ENCODE peak calls at places on chromosomes 2 and 18, in six cellular contexts. E, R, Y, Q, O and I are unnamed samples. For H3K27me3, the result is how much of the 10 kb centered on the place peaks cover.

GRCh38 chr18:77131100-77131651 is 1.4 kb downstream of the MBP start:
- DNase-seq in E (peak), R (peak), Y (peak), Q (no peak), O (no peak), I (no peak)

GRCh38 chr2:198114064-198114463 is 309.7 kb downstream of the PLCL1 start:
- DNase-seq in E (no peak), R (peak), Y (no peak), Q (no peak), O (no peak), I (no peak)

GRCh38 chr18:22711381-22711717 is 221.8 kb upstream of the RBBP8 start:
- DNase-seq in E (no peak), R (no peak), Y (no peak), Q (no peak), O (no peak), I (peak)

GRCh38 chr2:2775018-2775417 is 443.9 kb upstream of the MYT1L start:
- DNase-seq in E (no peak), R (no peak), Y (no peak), Q (no peak), O (no peak), I (no peak)

GRCh38 chr2:187299122-187299906 is 148.7 kb downstream of the CALCRL start:
- DNase-seq in E (no peak), R (no peak), Y (no peak), Q (no peak), O (no peak), I (no peak)

GRCh38 chr2:144950874-144951560 is 431.1 kb upstream of the ZEB2 start:
- DNase-seq in E (no peak), R (no peak), Y (no peak), Q (no peak), O (no peak), I (peak)

GRCh38 chr2:1911811-1912210 is 167.5 kb upstream of the PXDN start:
- DNase-seq in E (no peak), R (no peak), Y (no peak), Q (no peak), O (no peak), I (no peak)

GRCh38 chr2:121019073-121019472 is 265.9 kb downstream of the TFCP2L1 start:
- DNase-seq in E (peak), R (no peak), Y (no peak), Q (no peak), O (no peak), I (no peak)

GRCh38 chr2:159053186-159054031 is 85.0 kb downstream of the TANC1 start:
- DNase-seq in E (no peak), R (no peak), Y (no peak), Q (no peak), O (no peak), I (no peak)

GRCh38 chr2:186459009-186459408 is 27.1 kb upstream of the ZC3H15 start:
- DNase-seq in E (peak), R (no peak), Y (no peak), Q (no peak), O (no peak), I (no peak)

GRCh38 chr2:3201296-3201695 is 176.3 kb downstream of the EIPR1 start:
- DNase-seq in E (no peak), R (no peak), Y (no peak), Q (no peak), O (no peak), I (no peak)

GRCh38 chr18:66838340-66838987 is 234.6 kb upstream of the CDH19 start:
- DNase-seq in E (no peak), R (no peak), Y (no peak), Q (no peak), O (no peak), I (no peak)

GRCh38 chr2:33210626-33211025 is 263.9 kb downstream of the LTBP1 start:
- DNase-seq in E (peak), R (no peak), Y (no peak), Q (peak), O (no peak), I (peak)

GRCh38 chr2:174014021-174014698 is 49.0 kb upstream of the SP3 start:
- DNase-seq in E (no peak), R (no peak), Y (no peak), Q (no peak), O (no peak), I (no peak)

GRCh38 chr2:157989227-157989626 is 112.4 kb upstream of the UPP2 start:
- DNase-seq in E (no peak), R (no peak), Y (no peak), Q (no peak), O (no peak), I (no peak)

GRCh38 chr18:23228102-23229051 is 93.1 kb downstream of the CABLES1 start:
- DNase-seq in E (no peak), R (peak), Y (no peak), Q (peak), O (no peak), I (no peak)

GRCh38 chr2:70489165-70489564 is 64.5 kb downstream of the TGFA start:
- DNase-seq in E (no peak), R (no peak), Y (no peak), Q (no peak), O (no peak), I (no peak)

GRCh38 chr2:209525834-209526281 is 102.0 kb downstream of the MAP2 start:
- DNase-seq in E (no peak), R (no peak), Y (no peak), Q (no peak), O (no peak), I (peak)

GRCh38 chr2:207950761-207951114 is 74.6 kb downstream of the PLEKHM3 start:
- DNase-seq in E (no peak), R (no peak), Y (no peak), Q (no peak), O (no peak), I (no peak)

GRCh38 chr2:227228061-227228667 is 63.7 kb downstream of the COL4A3 start:
- DNase-seq in E (no peak), R (peak), Y (peak), Q (no peak), O (peak), I (peak)

GRCh38 chr18:7950380-7951143 is 383.4 kb downstream of the PTPRM start:
- DNase-seq in E (no peak), R (no peak), Y (no peak), Q (no peak), O (peak), I (peak)

GRCh38 chr2:201235865-201236811 is 24.2 kb upstream of the CASP8 start:
- DNase-seq in E (peak), R (peak), Y (peak), Q (peak), O (no peak), I (no peak)

GRCh38 chr18:31490838-31491237 is 7.1 kb upstream of the DSG2 start:
- DNase-seq in E (no peak), R (no peak), Y (no peak), Q (no peak), O (no peak), I (no peak)

GRCh38 chr2:24050041-24050655 is 607 bp downstream of the FKBP1B start:
- DNase-seq in E (peak), R (peak), Y (peak), Q (peak), O (peak), I (no peak)

GRCh38 chr2:150013011-150013410 is 425.4 kb upstream of the MMADHC start:
- DNase-seq in E (no peak), R (no peak), Y (no peak), Q (no peak), O (no peak), I (no peak)

GRCh38 chr18:6943143-6943542 is 174.5 kb downstream of the LAMA1 start:
- DNase-seq in E (no peak), R (no peak), Y (no peak), Q (no peak), O (peak), I (no peak)

GRCh38 chr18:6938003-6938402 is 179.6 kb downstream of the LAMA1 start:
- DNase-seq in E (no peak), R (no peak), Y (no peak), Q (no peak), O (no peak), I (no peak)

GRCh38 chr18:6940451-6940970 is 177.1 kb downstream of the LAMA1 start:
- DNase-seq in E (no peak), R (no peak), Y (no peak), Q (no peak), O (no peak), I (no peak)

GRCh38 chr18:6942742-6943141 is 174.9 kb downstream of the LAMA1 start:
- DNase-seq in E (no peak), R (no peak), Y (no peak), Q (no peak), O (no peak), I (no peak)

DNA sequence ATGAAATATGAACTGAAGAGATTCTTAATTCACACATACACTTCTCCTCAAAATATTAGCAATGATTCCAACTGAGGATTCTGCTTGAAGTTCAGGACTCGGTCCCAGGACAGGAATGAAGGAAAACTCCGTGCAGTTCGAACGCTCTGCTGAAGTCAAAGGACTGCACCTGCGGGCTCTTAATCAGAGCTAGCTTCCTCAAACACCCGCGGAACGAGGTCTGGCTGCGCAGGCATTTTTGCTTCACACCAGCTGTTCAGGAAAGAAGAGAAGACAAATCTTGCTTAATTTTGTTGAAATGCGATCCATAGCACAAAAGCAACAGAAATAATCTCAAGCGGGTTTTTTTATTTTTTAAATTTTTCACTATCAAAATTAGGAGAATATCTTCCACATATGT is 175.6 kb downstream of the LAMA1 start:
- DNase-seq in E (no peak), R (no peak), Y (no peak), Q (no peak), O (no peak), I (no peak)
- H3K27me3 ChIP-seq in E (under half), R (half or more), Y (under half), Q (under half), O (under half), I (under half)

GRCh38 chr18:56990678-56991077 is 156.2 kb upstream of the BOD1L2 start:
- DNase-seq in E (no peak), R (no peak), Y (no peak), Q (no peak), O (no peak), I (no peak)

GRCh38 chr18:56997200-56997599 is 149.7 kb upstream of the BOD1L2 start:
- DNase-seq in E (no peak), R (no peak), Y (no peak), Q (no peak), O (no peak), I (no peak)

GRCh38 chr18:56999823-57000222 is 147.1 kb upstream of the BOD1L2 start:
- DNase-seq in E (no peak), R (no peak), Y (no peak), Q (no peak), O (no peak), I (no peak)

GRCh38 chr18:56992777-56993176 is 154.1 kb upstream of the BOD1L2 start:
- DNase-seq in E (no peak), R (no peak), Y (no peak), Q (no peak), O (no peak), I (no peak)

GRCh38 chr18:56995579-56996194 is 151.2 kb upstream of the BOD1L2 start:
- DNase-seq in E (peak), R (no peak), Y (no peak), Q (no peak), O (no peak), I (no peak)
- TF ChIP-seq CTCF in E (peak), R (no peak), Y (no peak), Q (no peak), O (no peak), I (peak)

DNA sequence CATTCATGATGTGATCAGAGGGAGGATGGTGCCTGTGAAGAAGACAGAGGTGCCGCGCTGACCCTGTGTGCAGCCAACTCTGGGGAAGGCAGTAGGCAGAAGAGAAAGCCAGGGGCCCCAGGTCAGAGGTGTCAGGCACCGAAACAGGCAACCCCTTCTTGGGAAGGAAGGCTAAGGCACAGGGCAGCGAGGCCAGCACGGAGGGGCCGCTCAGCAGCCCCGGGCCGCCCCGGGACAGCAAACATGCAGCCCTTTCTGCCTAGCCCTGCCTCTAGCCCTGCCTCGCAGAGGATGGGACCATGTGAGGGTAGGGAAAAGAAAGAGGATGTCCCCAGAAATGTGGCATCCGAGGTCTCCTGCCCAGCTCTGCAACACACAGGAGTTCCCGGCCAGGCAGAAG is 7.7 kb upstream of the MAL start:
- DNase-seq in E (no peak), R (no peak), Y (no peak), Q (no peak), O (no peak), I (no peak)
- H3K27me3 ChIP-seq in E (under half), R (under half), Y (under half), Q (under half), O (under half), I (under half)

GRCh38 chr2:148814853-148815419 is 60.1 kb upstream of the KIF5C start:
- DNase-seq in E (no peak), R (no peak), Y (no peak), Q (no peak), O (peak), I (no peak)

GRCh38 chr2:148816176-148816575 is 58.9 kb upstream of the KIF5C start:
- DNase-seq in E (no peak), R (no peak), Y (no peak), Q (no peak), O (no peak), I (no peak)

GRCh38 chr2:148814143-148814852 is 60.7 kb upstream of the KIF5C start:
- DNase-seq in E (no peak), R (no peak), Y (no peak), Q (no peak), O (peak), I (no peak)

GRCh38 chr2:148812306-148812705 is 62.7 kb upstream of the KIF5C start:
- DNase-seq in E (no peak), R (peak), Y (peak), Q (no peak), O (no peak), I (no peak)

DNA sequence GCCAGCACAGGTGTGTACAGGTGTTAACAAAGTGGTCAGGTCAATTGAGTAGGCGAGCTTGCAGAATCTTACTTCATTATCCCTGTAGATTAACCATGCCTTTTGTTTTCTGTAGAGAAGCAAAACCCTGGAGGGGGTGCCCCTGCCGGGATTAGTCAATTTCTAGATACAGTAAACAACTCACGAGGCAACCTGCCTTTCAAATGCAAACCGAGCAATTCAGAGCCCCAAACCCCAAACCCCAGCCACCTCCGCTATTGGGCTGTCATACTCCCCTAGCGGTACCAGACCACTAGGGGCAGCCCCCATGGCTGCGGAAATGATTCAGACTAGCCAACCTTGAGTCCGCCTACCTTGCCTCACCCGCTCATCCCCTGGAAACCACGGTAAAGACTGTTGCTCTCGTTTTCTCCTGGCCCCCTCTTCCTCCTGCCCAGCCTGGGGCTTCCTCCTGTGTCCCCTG is 61.4 kb upstream of the KIF5C start:
- DNase-seq in E (peak), R (no peak), Y (no peak), Q (no peak), O (peak), I (no peak)
- TF ChIP-seq CTCF in E (peak), R (no peak), Y (no peak), Q (no peak), O (no peak), I (peak)